ENCODE peak calls at places on chromosomes 4 and X, in four cellular contexts. D, H, Y and I are unnamed samples.
A peak's percentile ranks its signal among the peaks of the same experiment; 100 is the strongest.

GRCh38 chrX:84724576-84724975 is 222.3 kb upstream of the HDX start:
- DNase-seq in Y (no peak), H (no peak), D (no peak), I (no peak)

GRCh38 chr4:93751410-93751809 is 77.1 kb upstream of the ATOH1 start:
- DNase-seq in D (no peak), H (no peak), Y (no peak), I (no peak)

GRCh38 chr4:54683616-54684346 is 26.0 kb downstream of the KIT start:
- DNase-seq in H (peak; percentile 20), D (no peak), Y (peak; percentile 13), I (no peak)

GRCh38 chrX:9878141-9878875 is 88.8 kb upstream of the CLDN34 start:
- DNase-seq in H (no peak), Y (no peak), D (no peak), I (no peak)

GRCh38 chr4:1727117-1728031 is 6.1 kb downstream of the TACC3 start:
- DNase-seq in D (no peak), Y (no peak), H (no peak), I (peak; percentile 28)

GRCh38 chrX:138756234-138756633 is 44.7 kb upstream of the FGF13 start:
- DNase-seq in Y (no peak), H (peak; percentile 8), D (no peak), I (no peak)

GRCh38 chrX:78307665-78308064 is 19.7 kb downstream of the CYSLTR1 start:
- DNase-seq in D (no peak), Y (no peak), H (no peak), I (no peak)

GRCh38 chr4:168859100-168859499 is 151.0 kb downstream of the CBR4 start:
- DNase-seq in Y (no peak), H (no peak), D (no peak), I (no peak)

GRCh38 chr4:8355306-8355705 is 85.2 kb downstream of the ACOX3 start:
- DNase-seq in D (no peak), H (no peak), Y (no peak), I (no peak)

GRCh38 chr4:117817316-117817715 is 217.0 kb upstream of the NDST3 start:
- DNase-seq in D (no peak), Y (no peak), H (no peak), I (no peak)

GRCh38 chrX:12269484-12269883 is 131.2 kb downstream of the FRMPD4 start:
- DNase-seq in D (no peak), H (no peak), Y (no peak), I (no peak)

GRCh38 chrX:47573334-47574095 is 8.7 kb upstream of the TIMP1 start:
- DNase-seq in H (no peak), Y (no peak), D (no peak), I (no peak)

GRCh38 chr4:36870121-36870520 is 374.4 kb upstream of the NWD2 start:
- DNase-seq in Y (no peak), H (no peak), D (no peak), I (no peak)

GRCh38 chrX:142938793-142939192 is 86.9 kb upstream of the SPANXN4 start:
- DNase-seq in H (no peak), Y (no peak), D (no peak), I (no peak)

GRCh38 chr4:75935628-75936027 is 5.2 kb downstream of the NAAA start:
- DNase-seq in H (no peak), D (no peak), Y (no peak), I (no peak)

GRCh38 chrX:43165343-43165920 is 387.5 kb upstream of the PPP1R2C start:
- DNase-seq in H (no peak), D (no peak), Y (no peak), I (no peak)

GRCh38 chrX:12080265-12080664 is 58.0 kb upstream of the FRMPD4 start:
- DNase-seq in H (peak; percentile 8), D (no peak), Y (peak; percentile 2), I (peak; percentile 18)

GRCh38 chr4:167222098-167222497 is 12.2 kb downstream of the SPOCK3 start:
- DNase-seq in H (no peak), D (peak; percentile 37), Y (no peak), I (no peak)

GRCh38 chr4:79982587-79983327 is 90.3 kb downstream of the ANTXR2 start:
- DNase-seq in H (no peak), Y (no peak), D (no peak), I (no peak)

GRCh38 chr4:37812713-37813112 is 13.8 kb upstream of the PGM2 start:
- DNase-seq in H (no peak), D (no peak), Y (no peak), I (no peak)

GRCh38 chr4:121648518-121648917 is 48.3 kb downstream of the ANXA5 start:
- DNase-seq in H (no peak), D (no peak), Y (no peak), I (no peak)
- TF ChIP-seq NFIC in H (no peak), D (no peak), Y (no peak), I (no peak)

GRCh38 chr4:10403633-10404445 is 53.4 kb downstream of the ZNF518B start:
- DNase-seq in D (no peak), H (peak; percentile 63), Y (peak; percentile 29), I (peak; percentile 16)
- TF ChIP-seq NFIC in D (no peak), H (no peak), Y (no peak), I (no peak)

GRCh38 chr4:147975325-147975724 is 243.4 kb downstream of the ARHGAP10 start:
- DNase-seq in D (no peak), H (no peak), Y (no peak), I (no peak)
- TF ChIP-seq NFIC in D (no peak), H (no peak), Y (no peak), I (no peak)

GRCh38 chr4:184805462-184806245 is 20.1 kb downstream of the ACSL1 start:
- DNase-seq in Y (no peak), H (no peak), D (no peak), I (peak; percentile 71)
- TF ChIP-seq NFIC in Y (no peak), H (no peak), D (no peak), I (no peak)

DNA sequence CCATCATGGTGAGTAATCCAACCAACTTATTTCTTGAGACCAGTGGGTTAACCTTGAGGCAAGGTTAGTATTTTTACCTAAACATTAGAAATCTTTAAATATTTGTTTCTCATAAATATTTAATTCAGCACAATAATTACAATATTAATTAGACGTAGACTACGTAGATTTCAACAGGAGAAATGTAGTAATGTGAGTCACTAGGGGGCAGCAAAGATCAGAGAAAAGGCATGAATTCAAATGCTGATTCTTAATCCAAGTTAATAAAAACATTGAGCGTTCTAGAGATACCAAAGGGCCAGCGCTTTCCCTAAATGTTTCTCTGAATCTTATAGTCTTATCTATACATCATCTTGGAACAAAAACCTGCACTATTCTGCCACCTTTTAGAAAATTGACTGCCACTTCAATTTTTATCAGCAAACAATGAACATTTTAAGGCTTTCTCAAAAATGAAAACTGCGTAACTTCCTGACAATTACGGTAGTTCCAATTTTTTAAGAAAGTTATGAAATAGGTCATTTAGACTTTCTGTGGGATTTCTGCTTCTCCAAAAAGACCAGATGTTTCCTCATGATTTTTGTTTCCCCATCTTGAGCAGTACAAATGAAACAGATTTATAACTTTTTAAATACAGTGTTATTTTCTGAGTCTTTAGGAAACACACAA is 180.7 kb downstream of the GASK1B start:
- DNase-seq in H (peak; percentile 10), Y (peak; percentile 60), D (no peak), I (peak; percentile 10)
- TF ChIP-seq NFIC in H (no peak), Y (no peak), D (no peak), I (no peak)

GRCh38 chr4:40254961-40255721 is 58.3 kb downstream of the RHOH start:
- DNase-seq in H (no peak), D (no peak), Y (peak; percentile 9), I (no peak)
- TF ChIP-seq NFIC in H (no peak), D (no peak), Y (no peak), I (no peak)

DNA sequence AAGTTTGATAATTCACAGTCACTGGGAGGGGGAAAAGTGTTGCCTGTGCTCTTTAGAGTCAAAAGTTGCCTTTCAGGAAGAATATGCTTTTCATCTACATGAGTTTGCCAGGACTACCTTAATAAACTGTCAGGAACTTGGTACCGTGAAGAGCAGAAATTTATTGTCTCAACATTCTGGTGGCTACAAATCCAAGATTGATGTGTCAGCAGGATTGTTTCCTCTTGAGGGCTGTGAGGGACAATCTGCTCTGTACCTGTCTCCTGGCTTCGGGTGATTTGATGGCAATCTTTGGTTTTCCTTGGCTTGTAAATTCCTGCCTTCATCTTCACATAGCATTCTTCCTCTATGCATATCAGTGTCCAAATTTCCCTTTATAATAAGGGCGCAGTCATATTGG is 277.2 kb downstream of the PDGFC start:
- DNase-seq in D (no peak), H (no peak), Y (no peak), I (no peak)
- TF ChIP-seq NFIC in D (no peak), H (no peak), Y (no peak), I (no peak)